ENCODE peak calls at places on chromosome 9, in ten cellular contexts. C is fibroblast of mammary gland; K is pulmonary artery endothelial cell; Y is fibroblast of pulmonary artery; J is effector CD4-positive, alpha-beta T cell; E is fibroblast of the conjunctiva; U is heart right ventricle; R is SW480; P is astrocyte; D is AG08395. T is an unnamed sample.

GRCh38 chr9:87250205-87250604 is 247.5 kb upstream of the DAPK1 start:
- DNase-seq in D (no peak), Y (no peak), R (no peak), U (no peak), J (no peak), E (no peak), P (no peak), C (no peak), K (no peak), T (no peak)

GRCh38 chr9:107337676-107338590 is 54.9 kb downstream of the RAD23B start:
- DNase-seq in C (peak), P (no peak), U (no peak), J (no peak), R (no peak), D (peak), K (no peak), Y (no peak), E (peak), T (no peak)

GRCh38 chr9:8604201-8604600 is 804.6 kb upstream of the DMAC1 start:
- DNase-seq in C (no peak), J (no peak), Y (no peak), D (no peak), E (no peak), K (no peak), R (no peak), P (no peak), U (no peak), T (no peak)

GRCh38 chr9:16028516-16028915 is 475.7 kb downstream of the CCDC171 start:
- DNase-seq in P (no peak), E (no peak), Y (peak), D (no peak), U (no peak), J (no peak), K (no peak), R (no peak), C (peak), T (no peak)

GRCh38 chr9:133656211-133657119 is 20.3 kb downstream of the DBH start:
- DNase-seq in R (no peak), P (no peak), Y (no peak), C (no peak), K (no peak), E (no peak), D (no peak), J (peak), U (no peak), T (peak)

GRCh38 chr9:130846487-130847305 is 11.6 kb downstream of the ABL1 start:
- DNase-seq in E (peak), P (peak), J (no peak), U (no peak), C (peak), Y (peak), K (peak), R (no peak), D (peak), T (no peak)

GRCh38 chr9:130940693-130941576 is 1.9 kb upstream of the FIBCD1 start:
- DNase-seq in Y (peak), E (no peak), U (peak), K (no peak), D (peak), J (peak), P (no peak), C (peak), R (peak), T (peak)

GRCh38 chr9:4243113-4243512 is 56.8 kb downstream of the GLIS3 start:
- DNase-seq in E (no peak), C (no peak), P (no peak), D (no peak), K (no peak), U (no peak), J (no peak), Y (no peak), R (no peak), T (no peak)

GRCh38 chr9:33475357-33475756 is 1.6 kb upstream of the NOL6 start:
- DNase-seq in R (no peak), D (no peak), U (no peak), J (no peak), Y (no peak), E (no peak), K (no peak), C (no peak), P (no peak), T (no peak)

GRCh38 chr9:128252317-128253139 is 23.3 kb downstream of the GOLGA2 start:
- DNase-seq in J (no peak), U (no peak), C (no peak), D (no peak), E (no peak), R (no peak), K (no peak), Y (no peak), P (no peak), T (no peak)